ENCODE peak calls at places on chromosomes 13 and 19, in eight cellular contexts. Z, O, R, Y, W, T, G and L are unnamed samples.

GRCh38 chr19:55275851-55276719 is 3.8 kb downstream of the HSPBP1 start:
- DNase-seq in G (no peak), T (no peak), Z (no peak), Y (no peak), R (no peak), O (no peak), W (no peak), L (no peak)

GRCh38 chr13:105139380-105140285 is 1395.8 kb downstream of the EFNB2 start:
- DNase-seq in Z (peak; percentile 4), G (peak; percentile 84), T (peak; percentile 58), O (peak; percentile 21), W (peak; percentile 72), R (no peak), Y (peak; percentile 37), L (peak; percentile 68)

GRCh38 chr13:67392014-67392413 is 161.9 kb upstream of the PCDH9 start:
- DNase-seq in Y (no peak), W (no peak), Z (no peak), T (no peak), O (no peak), G (no peak), R (no peak), L (no peak)

GRCh38 chr13:24684600-24684998 is 4.4 kb downstream of the ATP12A start:
- DNase-seq in Y (no peak), Z (no peak), T (no peak), W (no peak), R (no peak), G (no peak), O (no peak), L (no peak)

GRCh38 chr19:13181747-13182388 is 31.7 kb downstream of the IER2 start:
- DNase-seq in O (peak; percentile 77), R (peak; percentile 68), G (peak; percentile 82), Z (no peak), T (peak; percentile 80), W (peak; percentile 60), Y (peak; percentile 67), L (no peak)

GRCh38 chr19:44346556-44346955 is 9.9 kb downstream of the ZNF112 start:
- DNase-seq in W (no peak), R (no peak), T (no peak), Z (no peak), O (no peak), Y (no peak), G (no peak), L (no peak)

GRCh38 chr19:16013851-16014840 is 62.1 kb upstream of the TPM4 start:
- DNase-seq in T (no peak), Z (no peak), R (no peak), Y (no peak), O (no peak), G (no peak), W (no peak), L (no peak)

GRCh38 chr13:109884462-109884861 is 98.1 kb upstream of the IRS2 start:
- DNase-seq in W (no peak), Y (no peak), G (no peak), T (no peak), O (no peak), R (no peak), Z (no peak), L (no peak)

GRCh38 chr19:11106477-11106876 is 17.2 kb downstream of the LDLR start:
- DNase-seq in G (no peak), Z (no peak), R (no peak), O (peak; percentile 57), Y (no peak), T (peak; percentile 73), W (no peak), L (no peak)

GRCh38 chr19:30090476-30090875 is 148.4 kb downstream of the URI1 start:
- DNase-seq in O (no peak), Z (no peak), Y (peak; percentile 12), W (no peak), T (peak; percentile 51), R (no peak), G (peak; percentile 70), L (no peak)

GRCh38 chr19:1082928-1083816 is 12.0 kb downstream of the POLR2E start:
- DNase-seq in Z (no peak), O (peak; percentile 13), T (no peak), Y (no peak), G (peak; percentile 83), W (no peak), R (no peak), L (no peak)

GRCh38 chr13:45422731-45423130 is 4.6 kb upstream of the SLC25A30 start:
- DNase-seq in G (no peak), O (no peak), W (no peak), R (no peak), Y (no peak), Z (no peak), T (no peak), L (no peak)

DNA sequence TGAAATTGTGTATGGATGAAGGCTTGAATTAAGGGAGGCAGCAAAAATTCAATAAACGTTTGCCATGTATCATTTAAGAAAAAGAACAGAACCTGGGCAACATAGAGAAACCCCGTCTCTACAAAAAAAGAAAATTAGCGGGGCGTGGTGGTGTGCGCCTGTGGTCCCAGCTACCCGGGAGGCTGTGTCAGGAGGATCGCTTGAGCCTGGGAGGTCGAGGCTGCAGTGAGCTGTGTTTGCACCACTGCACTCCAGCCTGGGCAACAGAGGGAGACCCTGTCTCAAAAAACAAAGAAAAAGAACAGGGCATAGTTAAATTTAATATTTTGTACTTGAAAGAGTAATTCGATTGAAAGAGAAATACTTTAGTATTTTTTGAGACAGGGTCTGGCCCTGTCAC is 1.4 kb downstream of the UBA2 start:
- DNase-seq in Y (no peak), O (no peak), G (no peak), Z (no peak), T (no peak), W (no peak), R (no peak), L (no peak)
- H3K27ac ChIP-seq in Y (peak overlapping the region; percentile 99), O (no peak overlapping the region), G (no peak overlapping the region), Z (peak overlapping the region; percentile 93), T (peak overlapping the region; percentile 93), W (peak overlapping the region; percentile 84), R (no peak overlapping the region), L (no peak overlapping the region)

DNA sequence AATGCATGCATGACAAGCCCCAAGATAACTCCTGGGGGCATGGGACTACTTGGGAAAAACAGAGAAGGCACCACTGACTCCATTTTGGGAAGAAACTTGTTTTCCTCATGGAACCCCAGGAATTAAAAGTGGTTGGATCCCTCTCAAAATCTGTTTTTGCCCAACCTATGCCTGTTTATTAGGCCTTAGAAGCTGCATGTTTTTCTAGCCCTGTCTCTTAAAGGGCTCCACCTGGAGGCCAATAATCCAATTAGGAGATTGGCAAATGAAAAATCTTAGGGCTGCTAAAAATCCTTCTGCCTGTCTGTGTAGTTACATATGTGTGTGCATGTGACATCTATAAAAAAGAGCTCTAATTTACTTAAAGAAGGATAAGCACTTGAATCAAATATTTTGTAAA is 26.9 kb downstream of the MED4 start:
- DNase-seq in R (no peak), Z (no peak), G (no peak), T (no peak), O (no peak), W (no peak), Y (no peak), L (no peak)
- TF ChIP-seq CTCF in R (no peak), Z (no peak), G (no peak), T (no peak), O (no peak), W (no peak), Y (no peak), L (no peak)

DNA sequence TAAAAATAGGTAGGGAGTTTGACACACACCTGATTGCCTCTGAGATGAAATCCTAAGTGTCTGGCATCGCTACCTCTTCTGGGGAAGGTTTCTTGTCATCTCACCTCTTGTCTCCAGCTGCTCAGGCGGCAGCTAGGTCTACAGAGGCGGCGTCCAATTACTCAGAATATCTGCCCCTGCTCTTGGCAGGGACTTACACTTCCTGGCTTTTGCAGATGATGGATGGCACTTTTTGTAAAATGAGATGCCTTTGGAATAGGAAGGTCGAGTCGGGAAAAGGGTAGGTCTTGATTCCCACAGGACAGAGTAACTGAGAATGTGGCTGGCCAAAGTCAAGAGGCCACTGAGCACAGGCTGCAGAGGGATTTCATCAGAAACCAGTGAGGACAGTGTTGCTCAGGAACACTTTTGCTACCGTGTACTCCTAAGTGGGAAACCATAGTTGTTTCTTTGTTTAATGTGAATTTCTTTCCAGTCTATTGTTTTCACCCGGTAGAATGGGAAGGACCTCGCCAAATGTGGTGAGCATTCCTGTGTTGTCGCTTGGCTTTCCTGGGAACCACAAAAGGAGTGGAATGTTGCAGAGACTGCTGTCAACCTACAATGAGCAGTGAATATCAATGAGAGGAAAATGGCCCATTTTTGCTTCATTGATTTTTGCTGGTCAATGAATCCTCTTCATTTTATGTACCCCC is 383.7 kb downstream of the HS6ST3 start:
- DNase-seq in T (no peak), R (no peak), W (no peak), Y (no peak), G (no peak), Z (no peak), O (no peak), L (no peak)
- H3K4me1 ChIP-seq in T (no peaks in the 10 kb centered on the region), R (no peaks in the 10 kb centered on the region), W (no peaks in the 10 kb centered on the region), Y (no peaks in the 10 kb centered on the region), G (no peaks in the 10 kb centered on the region), Z (no peaks in the 10 kb centered on the region), O (peaks cover 12% of the 10 kb centered on the region), L (no peaks in the 10 kb centered on the region)

GRCh38 chr13:98508280-98509074 is 68.4 kb downstream of the STK24 start:
- DNase-seq in O (no peak), W (no peak), R (no peak), Z (no peak), G (no peak), Y (no peak), T (no peak), L (no peak)

GRCh38 chr13:98510156-98510509 is 66.8 kb downstream of the STK24 start:
- DNase-seq in W (no peak), R (no peak), T (no peak), G (no peak), O (no peak), Z (no peak), Y (no peak), L (no peak)

GRCh38 chr13:98507060-98507797 is 69.7 kb downstream of the STK24 start:
- DNase-seq in G (no peak), W (peak; percentile 73), T (peak; percentile 79), Y (no peak), Z (no peak), R (peak; percentile 72), O (peak; percentile 75), L (peak; percentile 48)

GRCh38 chr13:98511435-98511834 is 65.5 kb downstream of the STK24 start:
- DNase-seq in Y (no peak), T (no peak), Z (no peak), R (no peak), O (no peak), G (no peak), W (no peak), L (no peak)

DNA sequence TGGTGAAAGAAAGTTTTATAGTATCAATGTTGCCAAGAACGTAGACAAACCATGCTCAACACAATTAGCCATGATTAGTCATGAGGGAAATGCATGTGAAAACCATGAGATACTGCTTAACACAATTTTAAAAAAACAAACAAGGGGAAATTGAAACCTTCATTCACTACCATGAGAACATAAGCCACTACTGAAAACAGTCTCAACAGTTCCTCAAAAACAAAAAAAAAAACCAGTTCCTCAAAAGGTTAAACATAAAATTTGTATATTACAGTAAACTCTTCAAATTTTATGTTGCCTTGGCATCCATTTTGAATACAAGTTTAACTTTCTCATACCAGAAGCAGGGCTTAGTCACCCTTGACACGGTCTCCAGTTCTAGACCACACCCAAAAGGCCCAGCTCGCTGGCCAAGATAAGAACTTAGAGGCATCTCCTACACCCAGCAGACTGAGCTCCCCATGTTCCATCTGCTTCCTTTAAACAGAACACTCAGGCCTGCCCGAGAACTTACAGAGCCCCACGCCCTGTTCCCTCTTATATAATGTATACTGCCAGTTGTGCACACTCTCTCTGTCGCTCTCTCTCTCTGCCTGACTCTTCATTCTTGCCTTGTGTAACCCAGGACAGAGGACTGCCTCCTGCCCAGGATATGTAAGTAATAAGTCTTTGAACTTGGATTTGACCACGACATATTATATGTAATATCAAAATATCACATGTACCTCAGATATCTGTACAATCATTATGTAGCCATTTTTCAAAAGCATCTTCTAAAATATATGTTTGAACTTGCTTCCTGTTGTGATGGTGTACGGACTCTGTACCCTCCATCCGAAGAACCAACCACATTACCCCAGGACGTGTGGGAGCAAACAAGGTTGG is 67.4 kb downstream of the STK24 start:
- DNase-seq in O (no peak), Z (peak; percentile 26), W (peak; percentile 74), Y (no peak), T (no peak), G (no peak), R (no peak), L (peak; percentile 81)
- H3K27ac ChIP-seq in O (peak overlapping the region; percentile 38), Z (peak overlapping the region; percentile 78), W (peak overlapping the region; percentile 71), Y (peak overlapping the region; percentile 58), T (peak overlapping the region; percentile 34), G (peak overlapping the region; percentile 82), R (no peak overlapping the region), L (peak overlapping the region; percentile 79)